ENCODE peak calls at places on chromosomes 12 and 14, in four cellular contexts. V is HCT116, K is K562, T is H1. N is an unnamed sample.

GRCh38 chr12:107091989-107092641 is 1.2 kb downstream of the CRY1 start:
- DNase-seq in V (peak), K (peak), T (no peak), N (peak)

GRCh38 chr12:57104292-57104910 is 6.8 kb downstream of the STAT6 start:
- DNase-seq in V (no peak), K (no peak), T (no peak), N (no peak)

GRCh38 chr14:104102282-104102914 is 16.9 kb downstream of the ASPG start:
- DNase-seq in V (no peak), K (no peak), T (no peak), N (no peak)

GRCh38 chr14:63877594-63877993 is 24.8 kb downstream of the SYNE2 start:
- DNase-seq in V (no peak), K (no peak), T (no peak), N (no peak)

GRCh38 chr12:117100251-117100650 is 1.0 kb upstream of the TESC start:
- DNase-seq in V (peak), K (peak), T (no peak), N (no peak)

GRCh38 chr14:42806909-42807315 is 1200.2 kb downstream of the LRFN5 start:
- DNase-seq in V (no peak), K (no peak), T (no peak), N (no peak)

GRCh38 chr14:58755026-58755929 is 117.5 kb downstream of the DACT1 start:
- DNase-seq in V (no peak), K (no peak), T (no peak), N (no peak)

GRCh38 chr12:109160873-109161272 is 44.5 kb downstream of the ACACB start:
- DNase-seq in V (no peak), K (no peak), T (no peak), N (no peak)

GRCh38 chr12:49553512-49554088 is 14.3 kb downstream of the MCRS1 start:
- DNase-seq in V (peak), K (peak), T (no peak), N (no peak)

GRCh38 chr12:3493225-3494049 is 2.4 kb downstream of the PRMT8 start:
- DNase-seq in V (no peak), K (no peak), T (no peak), N (no peak)

GRCh38 chr12:132561784-132562156 is 48.6 kb downstream of the LRCOL1 start:
- DNase-seq in V (no peak), K (no peak), T (peak), N (no peak)

GRCh38 chr14:68793734-68794129 is 865 bp upstream of the ZFP36L1 start:
- DNase-seq in V (no peak), K (no peak), T (no peak), N (no peak)

GRCh38 chr12:100435948-100436347 is 37.7 kb upstream of the NR1H4 start:
- DNase-seq in V (no peak), K (no peak), T (no peak), N (no peak)

GRCh38 chr12:29692237-29692636 is 91.5 kb downstream of the TMTC1 start:
- DNase-seq in V (no peak), K (no peak), T (no peak), N (peak)

GRCh38 chr12:29688914-29689313 is 94.8 kb downstream of the TMTC1 start:
- DNase-seq in V (no peak), K (no peak), T (no peak), N (no peak)

GRCh38 chr12:29690728-29691127 is 93.0 kb downstream of the TMTC1 start:
- DNase-seq in V (no peak), K (no peak), T (no peak), N (no peak)

GRCh38 chr12:29693962-29694361 is 89.8 kb downstream of the TMTC1 start:
- DNase-seq in V (no peak), K (no peak), T (no peak), N (no peak)

GRCh38 chr12:29691146-29691854 is 92.4 kb downstream of the TMTC1 start:
- DNase-seq in V (no peak), K (no peak), T (no peak), N (peak)
- H2AFZ ChIP-seq in V (no peak), K (no peak), T (no peak), N (no peak)

DNA sequence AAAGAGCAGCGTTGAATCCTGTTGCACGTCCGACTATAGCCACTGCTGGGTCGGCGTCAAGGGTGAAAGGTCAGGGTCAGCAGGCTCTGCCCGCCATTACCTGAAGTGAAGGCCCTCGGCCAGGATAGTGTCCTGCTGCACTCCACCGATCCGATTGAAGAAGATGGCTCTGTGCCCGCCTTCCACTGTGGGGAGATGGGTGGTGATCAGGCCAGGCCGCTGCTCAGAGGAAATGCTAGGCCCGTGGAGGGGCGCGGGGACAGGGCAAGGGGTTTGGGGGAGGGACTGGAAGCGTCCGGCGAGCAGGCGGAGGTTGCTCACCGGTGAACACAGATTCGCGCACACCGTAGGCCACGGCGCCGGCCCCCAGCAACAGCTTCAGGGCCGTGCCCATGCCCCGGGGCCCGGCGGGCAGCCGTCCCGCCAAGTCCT is 352 bp downstream of the PHB2 start:
- DNase-seq in V (no peak), K (no peak), T (no peak), N (no peak)
- TF ChIP-seq ZNF274 in V (no peak), K (no peak), T (no peak), N (no peak)

GRCh38 chr12:87119713-87120112 is 863.5 kb upstream of the MGAT4C start:
- DNase-seq in V (no peak), K (no peak), T (no peak), N (no peak)
- TF ChIP-seq EGR1 in V (no peak), K (no peak), T (no peak), N (no peak)

GRCh38 chr14:77495354-77495753 is 3.3 kb downstream of the ISM2 start:
- DNase-seq in V (no peak), K (no peak), T (no peak), N (no peak)

GRCh38 chr14:77498120-77498979 is at the start of gene ISM2:
- DNase-seq in V (no peak), K (peak), T (peak), N (no peak)

GRCh38 chr14:77503138-77503537 is 4.5 kb upstream of the ISM2 start:
- DNase-seq in V (no peak), K (no peak), T (no peak), N (no peak)

GRCh38 chr14:77502109-77502782 is 3.6 kb upstream of the ISM2 start:
- DNase-seq in V (no peak), K (no peak), T (no peak), N (no peak)

DNA sequence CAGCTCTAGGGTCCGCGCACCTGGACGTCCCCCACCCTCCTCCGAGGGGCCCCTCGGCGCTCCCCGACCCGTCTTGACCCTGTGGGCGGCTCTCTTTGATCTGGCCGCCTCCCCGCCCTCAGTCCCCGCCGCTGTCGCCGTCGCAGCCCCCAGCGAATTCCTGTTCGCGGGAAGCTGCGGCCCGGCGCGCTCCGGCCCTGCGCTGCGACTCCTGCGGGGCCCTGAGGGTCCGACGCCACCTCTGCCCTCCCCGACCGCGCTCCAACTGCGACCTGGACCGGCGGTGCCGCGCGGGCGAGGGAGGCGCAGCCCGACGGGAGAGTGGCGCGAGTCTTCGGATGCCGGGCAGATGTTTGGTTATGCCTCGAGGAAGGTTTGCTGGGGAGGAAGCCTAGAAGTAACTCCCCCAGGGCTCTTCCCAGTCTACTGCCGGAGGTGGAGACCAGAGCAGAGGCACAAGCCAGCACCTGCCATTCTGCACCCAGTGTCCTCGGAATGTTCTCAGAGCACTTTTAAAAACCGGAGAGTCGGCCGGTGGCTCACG is 440 bp upstream of the ISM2 start:
- DNase-seq in V (no peak), K (no peak), T (peak), N (no peak)
- H2AFZ ChIP-seq in V (no peak), K (no peak), T (peak), N (peak)

N was measured in GM12878.